ENCODE peak calls at places on chromosomes 6 and 20, in ten cellular contexts. Y is stimulated activated CD8-positive, alpha-beta memory T cell treated with anti-CD3 and anti-CD28 coated beads, Interleukin-12 subunit alpha, Interleukin-12 subunit beta, amount 100 ng/mL, for 4 hours; H is naive B cell; L is C1 segment of cervical spinal cord; G is pons; F is MCF 10A; Z is stimulated activated CD4-positive, alpha-beta T cell treated with anti-CD3 and anti-CD28 coated beads, Interleukin-1b, Interleukin-23, amount 100 ng/mL, for 24 hours; Q is globus pallidus; I is ACHN; U is NCI-H2081. X is an unnamed sample.

GRCh38 chr6:28303570-28303969 is 22.2 kb downstream of the PGBD1 start:
- DNase-seq in Y (no peak), H (no peak), L (no peak), G (no peak), F (no peak), Z (no peak), Q (no peak), I (no peak), U (no peak), X (no peak)

GRCh38 chr6:3484240-3484639 is 27.4 kb upstream of the SLC22A23 start:
- DNase-seq in Y (no peak), H (no peak), L (no peak), G (no peak), F (peak; percentile 52), Z (no peak), Q (no peak), I (no peak), U (no peak), X (peak; percentile 62)

GRCh38 chr20:34708621-34709043 is 4.5 kb downstream of the TP53INP2 start:
- DNase-seq in Y (peak; percentile 37), H (peak; percentile 69), L (peak; percentile 43), G (peak; percentile 56), F (peak; percentile 33), Z (peak; percentile 43), Q (peak; percentile 73), I (peak; percentile 53), U (peak; percentile 36), X (no peak)

GRCh38 chr20:8722277-8722928 is 346.5 kb upstream of the PLCB4 start:
- DNase-seq in Y (no peak), H (peak; percentile 30), L (peak; percentile 9), G (peak; percentile 84), F (peak; percentile 75), Z (no peak), Q (peak; percentile 68), I (peak; percentile 70), U (peak; percentile 55), X (peak; percentile 62)

GRCh38 chr20:22905667-22906066 is 129.4 kb upstream of the SSTR4 start:
- DNase-seq in Y (no peak), H (no peak), L (no peak), G (peak; percentile 19), F (no peak), Z (no peak), Q (peak; percentile 1), I (no peak), U (no peak), X (no peak)

GRCh38 chr6:113220832-113221231 is 636.3 kb upstream of the MARCKS start:
- DNase-seq in Y (no peak), H (no peak), L (no peak), G (no peak), F (no peak), Z (no peak), Q (no peak), I (no peak), U (no peak), X (no peak)

GRCh38 chr6:104688283-104688969 is 171.3 kb downstream of the HACE1 start:
- DNase-seq in Y (no peak), H (no peak), L (no peak), G (no peak), F (no peak), Z (no peak), Q (no peak), I (no peak), U (no peak), X (no peak)

GRCh38 chr20:4684837-4685413 is 36.8 kb upstream of the PRND start:
- DNase-seq in Y (no peak), H (no peak), L (no peak), G (peak; percentile 18), F (peak; percentile 93), Z (no peak), Q (no peak), I (peak; percentile 14), U (no peak), X (peak; percentile 79)

GRCh38 chr6:170238741-170239565 is 51.9 kb downstream of the DLL1 start:
- DNase-seq in Y (no peak), H (no peak), L (no peak), G (no peak), F (no peak), Z (no peak), Q (no peak), I (no peak), U (no peak), X (no peak)

GRCh38 chr6:67606905-67607828 is 1027.9 kb upstream of the ADGRB3 start:
- DNase-seq in Y (no peak), H (no peak), L (no peak), G (no peak), F (peak; percentile 55), Z (no peak), Q (no peak), I (no peak), U (peak; percentile 83), X (no peak)

GRCh38 chr6:148501178-148501590 is 158.5 kb downstream of the SASH1 start:
- DNase-seq in Y (no peak), H (no peak), L (no peak), G (peak; percentile 46), F (peak; percentile 89), Z (no peak), Q (no peak), I (peak; percentile 85), U (no peak), X (peak; percentile 22)

GRCh38 chr6:166955121-166955864 is 1.1 kb downstream of the RNASET2 start:
- DNase-seq in Y (no peak), H (peak; percentile 71), L (no peak), G (peak; percentile 38), F (no peak), Z (no peak), Q (no peak), I (no peak), U (no peak), X (no peak)

GRCh38 chr6:90216081-90216977 is 80.3 kb downstream of the BACH2 start:
- DNase-seq in Y (no peak), H (peak; percentile 85), L (no peak), G (peak; percentile 50), F (peak; percentile 24), Z (no peak), Q (no peak), I (no peak), U (no peak), X (no peak)

GRCh38 chr6:16355699-16356481 is 117.5 kb downstream of the GMPR start:
- DNase-seq in Y (no peak), H (no peak), L (no peak), G (no peak), F (peak; percentile 32), Z (no peak), Q (no peak), I (no peak), U (no peak), X (no peak)

GRCh38 chr20:32672982-32673727 is 586 bp downstream of the C20orf203 start:
- DNase-seq in Y (peak; percentile 4), H (peak; percentile 29), L (no peak), G (no peak), F (no peak), Z (no peak), Q (no peak), I (no peak), U (no peak), X (no peak)

GRCh38 chr6:126720326-126720725 is 380.4 kb downstream of the CENPW start:
- DNase-seq in Y (no peak), H (no peak), L (no peak), G (no peak), F (no peak), Z (no peak), Q (no peak), I (no peak), U (no peak), X (peak; percentile 22)

GRCh38 chr6:20340459-20340858 is 61.2 kb upstream of the E2F3 start:
- DNase-seq in Y (no peak), H (no peak), L (no peak), G (no peak), F (peak; percentile 11), Z (no peak), Q (peak; percentile 8), I (no peak), U (no peak), X (no peak)

GRCh38 chr6:105001906-105002305 is 45.0 kb downstream of the LIN28B start:
- DNase-seq in Y (no peak), H (no peak), L (no peak), G (no peak), F (no peak), Z (no peak), Q (no peak), I (no peak), U (no peak), X (no peak)

GRCh38 chr6:121216928-121217327 is 117.4 kb downstream of the TBC1D32 start:
- DNase-seq in Y (no peak), H (no peak), L (no peak), G (no peak), F (no peak), Z (no peak), Q (no peak), I (no peak), U (no peak), X (peak; percentile 2)

GRCh38 chr6:53313784-53314382 is 34.9 kb downstream of the ELOVL5 start:
- DNase-seq in Y (no peak), H (no peak), L (no peak), G (no peak), F (peak; percentile 67), Z (no peak), Q (no peak), I (no peak), U (no peak), X (no peak)

GRCh38 chr6:122614303-122614702 is 4.1 kb downstream of the PKIB start:
- DNase-seq in Y (no peak), H (no peak), L (no peak), G (no peak), F (no peak), Z (no peak), Q (no peak), I (no peak), U (no peak), X (no peak)

GRCh38 chr6:7763896-7764295 is 38.0 kb downstream of the BMP6 start:
- DNase-seq in Y (no peak), H (no peak), L (no peak), G (no peak), F (no peak), Z (no peak), Q (no peak), I (no peak), U (no peak), X (no peak)

GRCh38 chr6:291148-291696 is 1.1 kb upstream of the DUSP22 start:
- DNase-seq in Y (no peak), H (no peak), L (no peak), G (no peak), F (no peak), Z (no peak), Q (no peak), I (no peak), U (no peak), X (peak; percentile 81)

GRCh38 chr20:61881861-61882260 is 183.8 kb downstream of the TAF4 start:
- DNase-seq in Y (no peak), H (no peak), L (no peak), G (no peak), F (no peak), Z (no peak), Q (no peak), I (no peak), U (no peak), X (no peak)

GRCh38 chr6:13715444-13715883 is 3.8 kb upstream of the RANBP9 start:
- DNase-seq in Y (no peak), H (no peak), L (no peak), G (no peak), F (peak; percentile 85), Z (no peak), Q (no peak), I (no peak), U (no peak), X (peak; percentile 80)

GRCh38 chr6:170135461-170135820 is 155.4 kb downstream of the DLL1 start:
- DNase-seq in Y (no peak), H (no peak), L (no peak), G (no peak), F (no peak), Z (no peak), Q (no peak), I (no peak), U (no peak), X (no peak)

GRCh38 chr20:34711813-34712430 is 7.8 kb downstream of the TP53INP2 start:
- DNase-seq in Y (no peak), H (no peak), L (no peak), G (no peak), F (no peak), Z (no peak), Q (no peak), I (no peak), U (no peak), X (no peak)

GRCh38 chr6:132893772-132894490 is 79.6 kb downstream of the RPS12 start:
- DNase-seq in Y (no peak), H (no peak), L (no peak), G (no peak), F (no peak), Z (no peak), Q (no peak), I (no peak), U (no peak), X (no peak)